ENCODE peak calls at places on chromosomes 1 and 21, in five cellular contexts. One of them, this sample, is unnamed.

GRCh38 chr1:151282883-151283725 is 1.0 kb downstream of the ZNF687 start:
- DNase-seq in K562: peak; percentile 64
- DNase-seq in GM23338: peak; percentile 79
- DNase-seq in A549: no peak
- DNase-seq in GM12878: no peak
- DNase-seq in this sample: peak; percentile 31

GRCh38 chr21:42107881-42108553 is 36.9 kb downstream of the UMODL1 start:
- DNase-seq in K562: peak; percentile 70
- DNase-seq in GM23338: peak; percentile 75
- DNase-seq in A549: peak; percentile 51
- DNase-seq in GM12878: no peak
- DNase-seq in this sample: peak; percentile 34

GRCh38 chr1:85884372-85885035 is 176.3 kb upstream of the ZNHIT6 start:
- DNase-seq in K562: peak; percentile 0
- DNase-seq in GM23338: peak; percentile 74
- DNase-seq in A549: no peak
- DNase-seq in GM12878: no peak
- DNase-seq in this sample: peak; percentile 14

GRCh38 chr1:230090194-230090711 is 23.2 kb downstream of the GALNT2 start:
- DNase-seq in K562: no peak
- DNase-seq in GM23338: no peak
- DNase-seq in A549: peak; percentile 67
- DNase-seq in GM12878: no peak
- DNase-seq in this sample: peak; percentile 53

GRCh38 chr1:166950156-166950555 is 25.2 kb downstream of the ILDR2 start:
- DNase-seq in K562: no peak
- DNase-seq in GM23338: peak; percentile 78
- DNase-seq in A549: no peak
- DNase-seq in GM12878: no peak
- DNase-seq in this sample: no peak

GRCh38 chr1:97925161-97925560 is 4.3 kb upstream of the DPYD start:
- DNase-seq in K562: no peak
- DNase-seq in GM23338: peak; percentile 12
- DNase-seq in A549: no peak
- DNase-seq in GM12878: no peak
- DNase-seq in this sample: no peak

GRCh38 chr1:232980336-232980978 is 30.0 kb downstream of the NTPCR start:
- DNase-seq in K562: no peak
- DNase-seq in GM23338: peak; percentile 60
- DNase-seq in A549: no peak
- DNase-seq in GM12878: no peak
- DNase-seq in this sample: no peak

GRCh38 chr1:238552271-238552670 is 661.5 kb upstream of the ZP4 start:
- DNase-seq in K562: no peak
- DNase-seq in GM23338: no peak
- DNase-seq in A549: no peak
- DNase-seq in GM12878: no peak
- DNase-seq in this sample: no peak

GRCh38 chr1:182806015-182806678 is 16.6 kb downstream of the NPL start:
- DNase-seq in K562: peak; percentile 62
- DNase-seq in GM23338: peak; percentile 97
- DNase-seq in A549: no peak
- DNase-seq in GM12878: no peak
- DNase-seq in this sample: peak; percentile 12

GRCh38 chr1:160296036-160296435 is 11.1 kb upstream of the PEX19 start:
- DNase-seq in K562: no peak
- DNase-seq in GM23338: no peak
- DNase-seq in A549: no peak
- DNase-seq in GM12878: no peak
- DNase-seq in this sample: no peak

DNA sequence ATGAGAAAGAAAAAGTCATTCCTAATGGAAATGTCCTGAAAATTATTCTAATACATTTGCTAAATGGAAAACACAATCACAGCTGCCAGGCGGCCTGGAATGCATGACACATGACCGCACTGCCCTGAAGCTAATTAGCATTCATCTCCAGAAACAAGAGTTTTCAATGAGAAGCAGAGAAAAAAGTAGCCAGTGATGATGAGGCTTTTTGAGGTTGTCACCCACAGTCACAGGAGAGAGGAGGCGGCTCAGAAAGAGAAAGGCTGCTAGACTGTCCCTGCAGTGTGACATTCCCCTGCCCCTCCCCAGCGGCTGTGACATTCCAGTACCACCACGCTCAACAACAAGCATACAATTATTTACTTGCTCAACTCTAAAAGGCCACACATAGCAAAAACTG is 122.9 kb upstream of the KRTAP19-8 start:
- DNase-seq in K562: no peak
- DNase-seq in GM23338: peak; percentile 52
- DNase-seq in A549: no peak
- DNase-seq in GM12878: no peak
- DNase-seq in this sample: no peak
- TF ChIP-seq JUNB in K562: no peak
- TF ChIP-seq JUNB in GM23338: no peak
- TF ChIP-seq JUNB in A549: no peak
- TF ChIP-seq JUNB in GM12878: no peak
- TF ChIP-seq JUNB in this sample: no peak

GRCh38 chr21:34544032-34544496 is 32.1 kb upstream of the KCNE1 start:
- DNase-seq in K562: peak; percentile 87
- DNase-seq in GM23338: peak; percentile 92
- DNase-seq in A549: peak; percentile 74
- DNase-seq in GM12878: no peak
- DNase-seq in this sample: peak; percentile 88
- TF ChIP-seq JUNB in K562: no peak
- TF ChIP-seq JUNB in GM23338: no peak
- TF ChIP-seq JUNB in A549: no peak
- TF ChIP-seq JUNB in GM12878: no peak
- TF ChIP-seq JUNB in this sample: no peak

DNA sequence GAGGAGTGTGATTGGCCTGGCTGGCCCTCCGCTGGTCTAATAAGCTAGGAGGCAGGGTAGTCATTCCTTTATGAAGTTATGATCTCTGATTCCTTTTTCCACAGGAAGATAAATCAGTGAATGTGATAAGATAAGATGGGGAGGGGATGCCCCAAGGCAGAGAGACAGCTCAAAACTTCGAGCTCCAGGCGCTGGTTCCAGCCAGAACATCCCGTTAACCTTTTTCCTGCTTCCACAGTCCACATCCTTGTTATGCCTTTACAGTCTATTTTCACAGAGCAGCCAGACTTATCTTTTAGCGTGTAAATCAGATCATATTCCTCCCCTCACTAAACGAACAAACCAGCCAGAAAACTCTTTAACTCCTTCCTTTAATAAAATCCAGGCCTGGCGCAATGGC is 38.5 kb upstream of the BMP8B start:
- DNase-seq in K562: no peak
- DNase-seq in GM23338: no peak
- DNase-seq in A549: no peak
- DNase-seq in GM12878: no peak
- DNase-seq in this sample: no peak
- TF ChIP-seq JUNB in K562: no peak
- TF ChIP-seq JUNB in GM23338: no peak
- TF ChIP-seq JUNB in A549: no peak
- TF ChIP-seq JUNB in GM12878: no peak
- TF ChIP-seq JUNB in this sample: no peak

GRCh38 chr1:155001438-155001687 is 1.2 kb upstream of the ZBTB7B start:
- DNase-seq in K562: no peak
- DNase-seq in GM23338: no peak
- DNase-seq in A549: no peak
- DNase-seq in GM12878: no peak
- DNase-seq in this sample: no peak

GRCh38 chr1:155000475-155000724 is 2.2 kb upstream of the ZBTB7B start:
- DNase-seq in K562: no peak
- DNase-seq in GM23338: no peak
- DNase-seq in A549: no peak
- DNase-seq in GM12878: no peak
- DNase-seq in this sample: no peak

GRCh38 chr1:154998818-154999650 is 3.6 kb upstream of the ZBTB7B start:
- DNase-seq in K562: peak; percentile 90
- DNase-seq in GM23338: peak; percentile 94
- DNase-seq in A549: peak; percentile 79
- DNase-seq in GM12878: peak; percentile 58
- DNase-seq in this sample: no peak

GRCh38 chr1:155000725-155001437 is 1.7 kb upstream of the ZBTB7B start:
- DNase-seq in K562: peak; percentile 97
- DNase-seq in GM23338: peak; percentile 98
- DNase-seq in A549: peak; percentile 94
- DNase-seq in GM12878: peak; percentile 41
- DNase-seq in this sample: peak; percentile 93

GRCh38 chr1:154999651-155000474 is 2.7 kb upstream of the ZBTB7B start:
- DNase-seq in K562: peak; percentile 85
- DNase-seq in GM23338: peak; percentile 79
- DNase-seq in A549: peak; percentile 50
- DNase-seq in GM12878: no peak
- DNase-seq in this sample: peak; percentile 41
- TF ChIP-seq JUNB in K562: no peak
- TF ChIP-seq JUNB in GM23338: no peak
- TF ChIP-seq JUNB in A549: no peak
- TF ChIP-seq JUNB in GM12878: no peak
- TF ChIP-seq JUNB in this sample: no peak

DNA sequence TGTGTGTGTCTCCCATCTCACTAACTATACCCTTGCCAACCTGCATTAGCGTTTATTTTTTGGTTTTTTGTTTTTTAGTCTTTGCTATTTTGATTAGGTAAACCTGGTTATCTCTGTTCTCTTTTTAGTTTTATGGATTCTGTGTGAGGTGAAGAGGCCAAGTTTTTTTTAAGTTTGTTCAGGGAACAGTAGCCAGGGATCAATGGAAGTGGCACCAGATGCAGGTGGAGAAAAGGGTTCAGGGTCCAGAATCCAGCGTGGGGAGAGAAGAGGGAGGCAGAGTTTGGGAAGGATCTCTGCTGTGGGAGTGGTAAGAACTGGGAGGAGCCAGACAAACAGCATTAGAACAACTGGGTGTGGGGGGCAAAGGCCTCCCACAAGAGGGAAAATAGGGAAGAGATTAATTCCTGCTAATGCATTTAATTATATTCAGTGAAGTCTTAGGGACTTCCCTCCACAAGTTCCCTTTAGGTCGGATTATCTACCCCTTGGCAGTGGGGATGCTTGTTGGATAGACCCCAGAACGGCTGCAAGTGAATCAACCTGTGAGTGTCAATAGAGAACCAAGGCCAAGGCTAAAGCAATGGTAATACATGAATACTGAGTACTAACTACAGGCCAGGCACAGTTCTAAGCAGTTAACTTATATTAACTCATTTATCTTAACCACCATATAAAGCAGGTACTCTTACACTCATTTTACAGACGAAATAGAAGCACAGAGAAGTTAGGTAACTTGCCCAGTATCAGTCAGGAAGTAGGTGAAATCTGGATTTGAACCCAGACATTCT is 607 bp downstream of the GNAT2 start:
- DNase-seq in K562: peak; percentile 46
- DNase-seq in GM23338: no peak
- DNase-seq in A549: no peak
- DNase-seq in GM12878: no peak
- DNase-seq in this sample: peak; percentile 51
- TF ChIP-seq JUNB in K562: no peak
- TF ChIP-seq JUNB in GM23338: no peak
- TF ChIP-seq JUNB in A549: no peak
- TF ChIP-seq JUNB in GM12878: no peak
- TF ChIP-seq JUNB in this sample: peak; percentile 27

GRCh38 chr1:199778324-199778955 is 249.1 kb upstream of the NR5A2 start:
- DNase-seq in K562: no peak
- DNase-seq in GM23338: no peak
- DNase-seq in A549: peak; percentile 80
- DNase-seq in GM12878: no peak
- DNase-seq in this sample: no peak
- TF ChIP-seq JUNB in K562: no peak
- TF ChIP-seq JUNB in GM23338: no peak
- TF ChIP-seq JUNB in A549: peak; percentile 23
- TF ChIP-seq JUNB in GM12878: no peak
- TF ChIP-seq JUNB in this sample: no peak

DNA sequence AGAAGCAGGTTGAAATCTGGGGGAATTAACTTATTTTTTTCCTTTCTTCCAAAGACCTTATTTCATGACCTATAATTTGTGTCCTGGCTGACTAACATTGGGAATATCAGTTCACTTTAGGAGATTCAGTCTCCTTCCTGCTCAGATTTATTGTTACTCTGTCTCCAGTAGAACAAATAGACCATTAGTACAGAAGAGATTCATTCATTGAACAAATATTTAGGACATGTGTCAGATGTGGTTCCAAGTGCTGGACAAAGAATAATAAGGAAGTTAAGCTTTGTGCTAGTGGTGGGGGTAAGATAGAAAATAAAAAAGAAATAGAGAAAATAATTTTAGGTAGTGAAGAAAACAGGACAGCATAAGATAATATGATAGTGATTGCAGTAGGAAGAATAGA is 20.3 kb downstream of the ZMYM4 start:
- DNase-seq in K562: no peak
- DNase-seq in GM23338: no peak
- DNase-seq in A549: no peak
- DNase-seq in GM12878: no peak
- DNase-seq in this sample: peak; percentile 18
- TF ChIP-seq JUNB in K562: no peak
- TF ChIP-seq JUNB in GM23338: no peak
- TF ChIP-seq JUNB in A549: no peak
- TF ChIP-seq JUNB in GM12878: no peak
- TF ChIP-seq JUNB in this sample: no peak

GRCh38 chr1:30518696-30519095 is 204.7 kb downstream of the MATN1 start:
- DNase-seq in K562: no peak
- DNase-seq in GM23338: no peak
- DNase-seq in A549: no peak
- DNase-seq in GM12878: no peak
- DNase-seq in this sample: no peak

GRCh38 chr1:30521261-30521865 is 202.0 kb downstream of the MATN1 start:
- DNase-seq in K562: no peak
- DNase-seq in GM23338: no peak
- DNase-seq in A549: no peak
- DNase-seq in GM12878: no peak
- DNase-seq in this sample: no peak

GRCh38 chr1:30522031-30523004 is 201.1 kb downstream of the MATN1 start:
- DNase-seq in K562: no peak
- DNase-seq in GM23338: no peak
- DNase-seq in A549: no peak
- DNase-seq in GM12878: no peak
- DNase-seq in this sample: no peak

GRCh38 chr1:30519201-30519763 is 204.1 kb downstream of the MATN1 start:
- DNase-seq in K562: no peak
- DNase-seq in GM23338: no peak
- DNase-seq in A549: no peak
- DNase-seq in GM12878: no peak
- DNase-seq in this sample: no peak

DNA sequence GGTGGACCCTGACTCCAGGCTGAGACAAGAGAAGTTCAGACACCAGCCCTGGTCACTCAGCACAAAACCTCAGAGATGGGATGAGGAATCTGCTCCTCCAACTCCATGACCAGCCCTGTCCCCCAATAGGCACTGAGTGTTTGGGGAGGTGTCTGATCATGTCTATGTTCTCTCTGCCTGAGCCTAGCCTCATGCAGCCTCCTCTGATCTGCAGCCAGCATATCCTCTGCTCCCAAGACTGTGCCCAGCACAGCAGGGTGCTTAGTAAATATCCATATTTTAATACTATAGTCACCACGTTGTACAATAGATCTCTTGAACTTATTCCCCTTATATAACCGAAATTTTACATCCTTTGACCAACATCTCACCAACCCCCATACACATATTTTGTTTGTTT is 202.9 kb downstream of the MATN1 start:
- DNase-seq in K562: no peak
- DNase-seq in GM23338: no peak
- DNase-seq in A549: no peak
- DNase-seq in GM12878: no peak
- DNase-seq in this sample: no peak
- TF ChIP-seq JUNB in K562: no peak
- TF ChIP-seq JUNB in GM23338: no peak
- TF ChIP-seq JUNB in A549: no peak
- TF ChIP-seq JUNB in GM12878: no peak
- TF ChIP-seq JUNB in this sample: no peak

This sample was measured in HepG2.